ENCODE peak calls at places on chromosomes 6 and 20, in eight cellular contexts. Q is tibial nerve, R is endothelial cell of umbilical vein, U is adrenal gland, D is endodermal cell, X is stomach, I is H7, M is ascending aorta. G is an unnamed sample.
A peak's percentile ranks its signal among the peaks of the same experiment; 100 is the strongest.

GRCh38 chr20:63102720-63103375 is 96.1 kb upstream of the BHLHE23 start:
- DNase-seq in Q (no peak), R (no peak), U (no peak), D (peak; percentile 69), X (peak; percentile 29), I (peak; percentile 86), M (no peak), G (peak; percentile 48)

GRCh38 chr6:117919775-117920492 is 12.9 kb downstream of the SLC35F1 start:
- DNase-seq in Q (peak; percentile 25), R (no peak), U (peak; percentile 23), D (peak; percentile 88), X (peak; percentile 29), I (peak; percentile 73), M (no peak), G (no peak)

GRCh38 chr20:50980851-50981713 is 22.5 kb downstream of the MOCS3 start:
- DNase-seq in Q (no peak), R (peak; percentile 58), U (peak; percentile 64), D (peak; percentile 90), X (peak; percentile 51), I (peak; percentile 91), M (no peak), G (no peak)

GRCh38 chr6:142302427-142303190 is 802 bp downstream of the ADGRG6 start:
- DNase-seq in Q (no peak), R (peak; percentile 73), U (no peak), D (peak; percentile 56), X (no peak), I (peak; percentile 5), M (no peak), G (no peak)

GRCh38 chr6:70289299-70289698 is 13.6 kb downstream of the COL9A1 start:
- DNase-seq in Q (no peak), R (no peak), U (no peak), D (no peak), X (no peak), I (peak; percentile 16), M (no peak), G (no peak)

GRCh38 chr6:90266845-90267621 is 29.6 kb downstream of the BACH2 start:
- DNase-seq in Q (no peak), R (no peak), U (no peak), D (no peak), X (no peak), I (no peak), M (no peak), G (no peak)

GRCh38 chr6:19803331-19804330 is 33.5 kb upstream of the ID4 start:
- DNase-seq in Q (no peak), R (no peak), U (no peak), D (no peak), X (no peak), I (no peak), M (no peak), G (no peak)

GRCh38 chr6:74100719-74101287 is 404.8 kb downstream of the CD109 start:
- DNase-seq in Q (no peak), R (peak; percentile 39), U (no peak), D (no peak), X (no peak), I (no peak), M (no peak), G (no peak)

GRCh38 chr20:60749804-60750602 is 502.1 kb upstream of the CDH4 start:
- DNase-seq in Q (no peak), R (no peak), U (no peak), D (peak; percentile 74), X (no peak), I (peak; percentile 52), M (no peak), G (no peak)

GRCh38 chr20:59253325-59253724 is 47.1 kb upstream of the EDN3 start:
- DNase-seq in Q (no peak), R (no peak), U (no peak), D (no peak), X (no peak), I (no peak), M (no peak), G (no peak)

GRCh38 chr20:13333793-13334192 is 112.7 kb downstream of the ISM1 start:
- DNase-seq in Q (no peak), R (peak; percentile 45), U (no peak), D (no peak), X (no peak), I (no peak), M (no peak), G (no peak)

GRCh38 chr6:29943053-29943966 is 978 bp downstream of the HLA-A start:
- DNase-seq in Q (no peak), R (peak; percentile 36), U (no peak), D (peak; percentile 60), X (no peak), I (peak; percentile 43), M (no peak), G (peak; percentile 27)

GRCh38 chr20:49676581-49677291 is 36.9 kb downstream of the B4GALT5 start:
- DNase-seq in Q (no peak), R (peak; percentile 45), U (no peak), D (no peak), X (peak; percentile 60), I (no peak), M (no peak), G (peak; percentile 33)

GRCh38 chr6:135675862-135676261 is 175.6 kb upstream of the PDE7B start:
- DNase-seq in Q (no peak), R (peak; percentile 63), U (no peak), D (peak; percentile 72), X (no peak), I (peak; percentile 6), M (no peak), G (no peak)

GRCh38 chr6:25788305-25788922 is 33.9 kb downstream of the SLC17A4 start:
- DNase-seq in Q (no peak), R (peak; percentile 69), U (peak; percentile 39), D (peak; percentile 91), X (peak; percentile 69), I (peak; percentile 33), M (no peak), G (peak; percentile 22)

GRCh38 chr6:130008236-130008873 is 10.0 kb upstream of the L3MBTL3 start:
- DNase-seq in Q (no peak), R (peak; percentile 96), U (no peak), D (no peak), X (no peak), I (no peak), M (no peak), G (no peak)

GRCh38 chr20:3106658-3107463 is 22.3 kb upstream of the AVP start:
- DNase-seq in Q (no peak), R (no peak), U (no peak), D (peak; percentile 61), X (no peak), I (peak; percentile 76), M (no peak), G (no peak)

GRCh38 chr6:35441205-35441604 is 10.9 kb upstream of the FANCE start:
- DNase-seq in Q (no peak), R (no peak), U (no peak), D (no peak), X (no peak), I (no peak), M (no peak), G (no peak)

GRCh38 chr6:152154559-152155356 is 347.3 kb downstream of the ESR1 start:
- DNase-seq in Q (no peak), R (no peak), U (no peak), D (no peak), X (no peak), I (no peak), M (no peak), G (no peak)

GRCh38 chr20:55893031-55893430 is 112.3 kb downstream of the CBLN4 start:
- DNase-seq in Q (no peak), R (no peak), U (no peak), D (no peak), X (no peak), I (no peak), M (no peak), G (no peak)

GRCh38 chr6:13120483-13121482 is 207.6 kb downstream of the TBC1D7 start:
- DNase-seq in Q (no peak), R (no peak), U (no peak), D (peak; percentile 59), X (no peak), I (no peak), M (no peak), G (no peak)

GRCh38 chr20:50563133-50563944 is 53.2 kb downstream of the PTPN1 start:
- DNase-seq in Q (no peak), R (no peak), U (no peak), D (no peak), X (no peak), I (no peak), M (no peak), G (no peak)

GRCh38 chr20:51365670-51366069 is 176.8 kb downstream of the NFATC2 start:
- DNase-seq in Q (no peak), R (no peak), U (no peak), D (no peak), X (no peak), I (no peak), M (no peak), G (no peak)

GRCh38 chr6:31128093-31128676 is 7.9 kb upstream of the CDSN start:
- DNase-seq in Q (peak; percentile 34), R (peak; percentile 47), U (peak; percentile 55), D (peak; percentile 93), X (peak; percentile 85), I (peak; percentile 89), M (no peak), G (peak; percentile 30)

GRCh38 chr20:45991616-45992015 is 17.1 kb upstream of the MMP9 start:
- DNase-seq in Q (no peak), R (no peak), U (no peak), D (peak; percentile 20), X (no peak), I (no peak), M (no peak), G (no peak)

GRCh38 chr20:52985687-52986086 is 13.5 kb downstream of the TSHZ2 start:
- DNase-seq in Q (no peak), R (no peak), U (no peak), D (no peak), X (no peak), I (no peak), M (no peak), G (no peak)
- H3K36me3 ChIP-seq in Q (no peaks in the 10 kb centered on the region), R (no peaks in the 10 kb centered on the region), U (no peaks in the 10 kb centered on the region), D (no peaks in the 10 kb centered on the region), X (no peaks in the 10 kb centered on the region), I (no peaks in the 10 kb centered on the region), M (no peaks in the 10 kb centered on the region), G (no peaks in the 10 kb centered on the region)

GRCh38 chr6:75151013-75151412 is 54.8 kb downstream of the COL12A1 start:
- DNase-seq in Q (no peak), R (no peak), U (no peak), D (no peak), X (no peak), I (no peak), M (no peak), G (no peak)
- H3K36me3 ChIP-seq in Q (no peaks in the 10 kb centered on the region), R (no peaks in the 10 kb centered on the region), U (no peaks in the 10 kb centered on the region), D (no peaks in the 10 kb centered on the region), X (no peaks in the 10 kb centered on the region), I (no peaks in the 10 kb centered on the region), M (peaks cover 39% of the 10 kb centered on the region), G (no peaks in the 10 kb centered on the region)

DNA sequence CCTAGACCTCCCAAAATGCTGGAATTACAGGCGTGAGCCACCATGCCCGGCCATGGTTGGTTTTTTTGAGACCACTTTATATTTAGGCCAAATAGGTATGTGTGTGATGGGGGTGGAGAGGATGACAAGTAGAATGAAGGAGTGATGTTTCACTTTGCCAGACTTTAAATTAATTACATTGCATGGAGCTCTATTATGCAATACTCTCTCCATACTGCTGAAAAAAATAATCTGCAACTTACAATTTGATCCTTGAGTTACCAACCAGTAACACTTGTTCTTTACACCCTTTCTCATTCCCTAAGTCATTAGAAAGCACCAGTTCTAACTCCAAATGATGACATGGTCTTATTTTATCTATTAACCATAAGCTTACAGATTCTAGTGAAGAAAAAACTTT is 26.8 kb downstream of the GINM1 start:
- DNase-seq in Q (no peak), R (no peak), U (no peak), D (no peak), X (no peak), I (no peak), M (no peak), G (no peak)
- H3K36me3 ChIP-seq in Q (peaks cover 2% of the 10 kb centered on the region), R (peaks cover 10% of the 10 kb centered on the region), U (peaks cover 53% of the 10 kb centered on the region), D (peaks cover 75% of the 10 kb centered on the region), X (peaks cover 93% of the 10 kb centered on the region), I (peaks cover 22% of the 10 kb centered on the region), M (peaks cover 77% of the 10 kb centered on the region), G (peaks cover 58% of the 10 kb centered on the region)

GRCh38 chr6:4756247-4756646 is 20.0 kb upstream of the CDYL start:
- DNase-seq in Q (no peak), R (no peak), U (no peak), D (no peak), X (no peak), I (no peak), M (no peak), G (no peak)
- H3K36me3 ChIP-seq in Q (no peaks in the 10 kb centered on the region), R (no peaks in the 10 kb centered on the region), U (no peaks in the 10 kb centered on the region), D (no peaks in the 10 kb centered on the region), X (no peaks in the 10 kb centered on the region), I (no peaks in the 10 kb centered on the region), M (no peaks in the 10 kb centered on the region), G (no peaks in the 10 kb centered on the region)

G was measured in effector memory CD4-positive, alpha-beta T cell.